ENCODE peak calls at places on chromosomes 11 and 22, in eight cellular contexts. B, C, G, V, I, N, T and E are unnamed samples.

GRCh38 chr11:109034341-109034696 is 369.4 kb downstream of the DDX10 start:
- DNase-seq in T (no peak), N (no peak), G (no peak), B (no peak), I (no peak), V (no peak), C (no peak), E (no peak)

GRCh38 chr11:1163321-1163910 is 5.7 kb downstream of the MUC5AC start:
- DNase-seq in I (no peak), T (no peak), V (no peak), G (no peak), B (no peak), C (no peak), N (no peak), E (no peak)

GRCh38 chr11:134126197-134126822 is 57.4 kb downstream of the JAM3 start:
- DNase-seq in N (no peak), B (peak), I (no peak), T (no peak), V (no peak), G (no peak), C (no peak), E (no peak)

GRCh38 chr11:118060879-118061278 is 16.0 kb upstream of the TMPRSS4 start:
- DNase-seq in B (peak), T (no peak), V (no peak), C (no peak), I (no peak), N (no peak), G (no peak), E (no peak)

GRCh38 chr22:49962751-49963646 is 2.4 kb downstream of the PIM3 start:
- DNase-seq in N (no peak), C (no peak), T (no peak), I (peak), B (peak), G (no peak), V (no peak), E (peak)

GRCh38 chr11:111320728-111321568 is 22.6 kb downstream of the POU2AF3 start:
- DNase-seq in I (no peak), B (no peak), C (no peak), N (no peak), V (no peak), G (no peak), T (no peak), E (no peak)

GRCh38 chr11:130213979-130214281 is 54.3 kb downstream of the ST14 start:
- DNase-seq in G (no peak), B (no peak), T (peak), I (no peak), C (no peak), V (no peak), N (no peak), E (no peak)

GRCh38 chr22:20567993-20568417 is 60.6 kb downstream of the MED15 start:
- DNase-seq in T (no peak), I (no peak), B (no peak), N (no peak), C (no peak), V (no peak), G (no peak), E (no peak)

GRCh38 chr11:120515186-120515723 is 3.7 kb downstream of the GRIK4 start:
- DNase-seq in T (no peak), B (no peak), G (no peak), V (no peak), I (no peak), N (no peak), C (no peak), E (no peak)

GRCh38 chr22:34736081-34736480 is 329.9 kb upstream of the ISX start:
- DNase-seq in I (no peak), C (no peak), N (no peak), G (no peak), V (no peak), B (no peak), T (no peak), E (no peak)

GRCh38 chr11:111944139-111944538 is 7.0 kb downstream of the DIXDC1 start:
- DNase-seq in I (no peak), T (no peak), C (peak), N (no peak), V (no peak), G (no peak), B (no peak), E (no peak)

GRCh38 chr11:69931994-69932910 is 113.0 kb upstream of the FGF3 start:
- DNase-seq in T (no peak), C (no peak), I (no peak), G (no peak), B (no peak), N (no peak), V (no peak), E (no peak)

GRCh38 chr11:17415523-17416104 is 27.2 kb upstream of the KCNJ11 start:
- DNase-seq in T (no peak), B (no peak), C (no peak), N (no peak), I (no peak), V (no peak), G (no peak), E (no peak)